ENCODE peak calls at places on chromosomes 4 and X, in nine cellular contexts. N, I, K, P, Z, V, G, B and Y are unnamed samples.

GRCh38 chrX:66728818-66729271 is 90.0 kb upstream of the EDA2R start:
- DNase-seq in N (peak; percentile 30), I (peak; percentile 54), K (peak; percentile 61), P (no peak), Z (peak; percentile 72), V (peak; percentile 69), G (peak; percentile 61), B (peak; percentile 56), Y (peak; percentile 43)

GRCh38 chr4:161522031-161522430 is 641.8 kb downstream of the FSTL5 start:
- DNase-seq in N (no peak), I (no peak), K (no peak), P (no peak), Z (no peak), V (no peak), G (peak; percentile 22), B (no peak), Y (no peak)

GRCh38 chrX:57453901-57454300 is 137.9 kb upstream of the ZXDB start:
- DNase-seq in N (peak; percentile 1), I (no peak), K (no peak), P (no peak), Z (no peak), V (peak; percentile 51), G (peak; percentile 15), B (peak; percentile 10), Y (no peak)

GRCh38 chr4:52234539-52235174 is 183.6 kb downstream of the SPATA18 start:
- DNase-seq in N (no peak), I (no peak), K (peak; percentile 23), P (no peak), Z (no peak), V (peak; percentile 69), G (peak; percentile 49), B (peak; percentile 56), Y (no peak)

GRCh38 chrX:152044383-152044782 is 69.9 kb upstream of the GABRE start:
- DNase-seq in N (no peak), I (no peak), K (no peak), P (no peak), Z (no peak), V (no peak), G (no peak), B (no peak), Y (no peak)

GRCh38 chrX:46683023-46683422 is 75.9 kb downstream of the SLC9A7 start:
- DNase-seq in N (no peak), I (no peak), K (no peak), P (no peak), Z (no peak), V (no peak), G (no peak), B (no peak), Y (no peak)

GRCh38 chr4:148444296-148445070 is 2.3 kb upstream of the NR3C2 start:
- DNase-seq in N (peak; percentile 42), I (peak; percentile 45), K (no peak), P (peak; percentile 26), Z (peak; percentile 79), V (no peak), G (no peak), B (no peak), Y (peak; percentile 6)

GRCh38 chrX:72142931-72143709 is 11.4 kb upstream of the RTL5 start:
- DNase-seq in N (no peak), I (no peak), K (no peak), P (no peak), Z (no peak), V (no peak), G (no peak), B (no peak), Y (no peak)

GRCh38 chr4:127968565-127968964 is 3.4 kb downstream of the ABHD18 start:
- DNase-seq in N (no peak), I (no peak), K (no peak), P (no peak), Z (no peak), V (no peak), G (no peak), B (no peak), Y (no peak)